ENCODE peak calls at places on chromosomes 13 and 19, in ten cellular contexts. M is CD8-positive, alpha-beta T cell; J is Jurkat, Clone E6-1; Q is left cardiac atrium; D is HFF-Myc; V is NCI-H524; S is HEK293T; O is GM13976; H is amniotic stem cell; F is activated T-helper 1 cell treated with Interleukin-2 at 50 U/mL for 16 hours. I is an unnamed sample.

GRCh38 chr13:40102854-40103253 is 447.4 kb downstream of the COG6 start:
- DNase-seq in Q (no peak), F (peak; percentile 29), S (no peak), D (peak; percentile 10), J (no peak), V (no peak), O (no peak), H (no peak), M (peak; percentile 15), I (no peak)

GRCh38 chr19:39363909-39364457 is 21.8 kb downstream of the SAMD4B start:
- DNase-seq in J (no peak), D (no peak), V (no peak), F (no peak), Q (no peak), S (no peak), M (no peak), O (no peak), H (peak; percentile 29), I (no peak)

GRCh38 chr13:98986226-98986846 is 8.5 kb upstream of the DOCK9 start:
- DNase-seq in D (no peak), S (no peak), J (no peak), V (no peak), M (no peak), O (no peak), H (no peak), Q (no peak), F (no peak), I (no peak)

GRCh38 chr13:109145631-109146030 is 516.2 kb downstream of the MYO16 start:
- DNase-seq in D (peak; percentile 55), S (peak; percentile 20), Q (no peak), V (peak; percentile 40), O (peak; percentile 61), J (no peak), H (peak; percentile 68), F (no peak), M (no peak), I (peak; percentile 70)

GRCh38 chr13:35787937-35788336 is 311.4 kb upstream of the MAB21L1 start:
- DNase-seq in V (peak; percentile 67), S (no peak), M (no peak), Q (no peak), D (no peak), H (no peak), F (no peak), J (no peak), O (no peak), I (no peak)

GRCh38 chr19:30029721-30030510 is 87.9 kb downstream of the URI1 start:
- DNase-seq in Q (no peak), V (no peak), O (peak; percentile 43), H (peak; percentile 51), S (no peak), M (no peak), D (peak; percentile 43), J (no peak), F (no peak), I (no peak)

GRCh38 chr13:101728615-101729014 is 276.1 kb downstream of the ITGBL1 start:
- DNase-seq in S (no peak), J (no peak), O (no peak), Q (no peak), V (no peak), F (no peak), D (no peak), M (no peak), H (no peak), I (no peak)

GRCh38 chr19:45863335-45863839 is 440 bp upstream of the SYMPK start:
- DNase-seq in M (no peak), F (no peak), Q (no peak), O (no peak), J (no peak), V (no peak), H (no peak), S (no peak), D (no peak), I (no peak)

GRCh38 chr13:101354895-101355294 is 61.4 kb downstream of the NALCN start:
- DNase-seq in D (no peak), H (no peak), O (no peak), M (no peak), V (no peak), S (no peak), Q (no peak), F (no peak), J (no peak), I (no peak)

GRCh38 chr13:67086260-67086659 is 143.9 kb downstream of the PCDH9 start:
- DNase-seq in M (no peak), V (no peak), J (no peak), F (no peak), H (no peak), Q (no peak), O (no peak), S (no peak), D (no peak), I (no peak)

GRCh38 chr13:30868806-30869470 is 37.1 kb upstream of the MEDAG start:
- DNase-seq in O (no peak), S (no peak), F (no peak), D (no peak), Q (no peak), M (no peak), H (no peak), J (no peak), V (no peak), I (no peak)

GRCh38 chr19:16899566-16900075 is 10.8 kb downstream of the F2RL3 start:
- DNase-seq in F (no peak), V (no peak), S (peak; percentile 36), D (no peak), O (peak; percentile 84), M (no peak), H (no peak), Q (peak; percentile 47), J (peak; percentile 39), I (peak; percentile 20)

GRCh38 chr19:43731854-43732253 is 16.0 kb downstream of the IRGC start:
- DNase-seq in V (no peak), J (peak; percentile 9), Q (no peak), H (no peak), D (no peak), S (no peak), O (no peak), F (no peak), M (no peak), I (peak; percentile 34)

GRCh38 chr19:48982280-48982679 is 10.8 kb downstream of the GYS1 start:
- DNase-seq in S (no peak), O (no peak), Q (no peak), J (no peak), D (no peak), M (no peak), H (no peak), F (no peak), V (no peak), I (no peak)

GRCh38 chr13:25292301-25292700 is 5.0 kb upstream of the MTMR6 start:
- DNase-seq in M (no peak), J (peak; percentile 86), F (no peak), S (peak; percentile 23), D (no peak), Q (no peak), V (peak; percentile 92), H (no peak), O (no peak), I (peak; percentile 62)

GRCh38 chr13:97700306-97700848 is 253.1 kb upstream of the IPO5 start:
- DNase-seq in V (no peak), J (no peak), M (no peak), H (no peak), F (no peak), Q (no peak), O (no peak), D (no peak), S (no peak), I (no peak)

GRCh38 chr13:29707876-29708543 is 112.5 kb upstream of the SLC7A1 start:
- DNase-seq in V (peak; percentile 25), M (peak; percentile 13), S (peak; percentile 75), H (peak; percentile 3), J (peak; percentile 39), Q (peak; percentile 35), O (peak; percentile 56), D (peak; percentile 24), F (peak; percentile 9), I (peak; percentile 73)

GRCh38 chr13:110358381-110358780 is 51.3 kb downstream of the COL4A2 start:
- DNase-seq in M (no peak), D (no peak), Q (no peak), H (no peak), S (no peak), J (no peak), V (no peak), F (no peak), O (no peak), I (no peak)

GRCh38 chr13:109743706-109744453 is 42.5 kb downstream of the IRS2 start:
- DNase-seq in F (no peak), O (no peak), H (peak; percentile 11), D (peak; percentile 85), S (no peak), J (peak; percentile 12), M (no peak), Q (no peak), V (peak; percentile 41), I (peak; percentile 82)

GRCh38 chr19:45402469-45403070 is 2.3 kb downstream of the PPP1R13L start:
- DNase-seq in H (no peak), D (no peak), M (no peak), Q (peak; percentile 65), S (peak; percentile 78), J (no peak), O (no peak), V (no peak), F (no peak), I (no peak)

GRCh38 chr19:50663280-50663790 is 14.1 kb downstream of the C19orf81 start:
- DNase-seq in J (no peak), Q (no peak), V (no peak), S (no peak), H (no peak), M (no peak), O (no peak), D (no peak), F (no peak), I (no peak)